ENCODE peak calls at places on chromosomes 6 and 20, in seven cellular contexts. D is nephron progenitor cell, L is mammary epithelial cell, P is fibroblast of the aortic adventitia, R is GM10248, N is psoas muscle, C is fibroblast of pulmonary artery. Y is an unnamed sample.
A peak's percentile ranks its signal among the peaks of the same experiment; 100 is the strongest.

GRCh38 chr20:36467076-36467999 is 74.0 kb upstream of the MYL9 start:
- DNase-seq in D (no peak), L (peak; percentile 70), P (peak; percentile 79), R (peak; percentile 61), N (peak; percentile 74), C (no peak), Y (no peak)

GRCh38 chr6:32664827-32665362 is 1.6 kb downstream of the HLA-DQB1 start:
- DNase-seq in D (peak; percentile 36), L (peak; percentile 67), P (no peak), R (peak; percentile 27), N (peak; percentile 32), C (no peak), Y (peak; percentile 3)

GRCh38 chr20:4016349-4017050 is 1.1 kb upstream of the RNF24 start:
- DNase-seq in D (no peak), L (no peak), P (no peak), R (no peak), N (no peak), C (no peak), Y (no peak)

GRCh38 chr6:159074120-159074684 is 29.4 kb upstream of the TAGAP start:
- DNase-seq in D (no peak), L (no peak), P (peak; percentile 58), R (no peak), N (no peak), C (peak; percentile 50), Y (peak; percentile 8)

GRCh38 chr6:112335736-112336135 is 11.4 kb upstream of the RFPL4B start:
- DNase-seq in D (no peak), L (no peak), P (no peak), R (no peak), N (no peak), C (no peak), Y (no peak)

GRCh38 chr6:160430203-160430602 is 82.0 kb downstream of the SLC22A3 start:
- DNase-seq in D (no peak), L (no peak), P (peak; percentile 33), R (no peak), N (no peak), C (peak; percentile 28), Y (no peak)

GRCh38 chr6:138403801-138404665 is at the start of gene HEBP2:
- DNase-seq in D (peak; percentile 97), L (peak; percentile 95), P (peak; percentile 39), R (peak; percentile 92), N (peak; percentile 98), C (peak; percentile 82), Y (peak; percentile 87)

GRCh38 chr6:167092672-167093339 is 30.1 kb upstream of the CCR6 start:
- DNase-seq in D (no peak), L (no peak), P (no peak), R (no peak), N (no peak), C (no peak), Y (no peak)

GRCh38 chr6:125866433-125866832 is 75.7 kb downstream of the NCOA7 start:
- DNase-seq in D (no peak), L (peak; percentile 9), P (no peak), R (no peak), N (no peak), C (no peak), Y (no peak)

GRCh38 chr20:34525709-34526416 is 9.6 kb downstream of the DYNLRB1 start:
- DNase-seq in D (no peak), L (peak; percentile 99), P (peak; percentile 98), R (no peak), N (peak; percentile 92), C (peak; percentile 99), Y (no peak)

GRCh38 chr6:125057392-125058246 is 95.4 kb downstream of the RNF217 start:
- DNase-seq in D (no peak), L (no peak), P (no peak), R (no peak), N (no peak), C (no peak), Y (no peak)

GRCh38 chr20:50844430-50845100 is 49.7 kb downstream of the BCAS4 start:
- DNase-seq in D (no peak), L (peak; percentile 99), P (peak; percentile 80), R (peak; percentile 91), N (no peak), C (peak; percentile 90), Y (no peak)

GRCh38 chr6:89729818-89730217 is 89.8 kb downstream of the MDN1 start:
- DNase-seq in D (no peak), L (no peak), P (no peak), R (peak; percentile 21), N (no peak), C (no peak), Y (no peak)

GRCh38 chr20:39429716-39430115 is 467.6 kb downstream of the DHX35 start:
- DNase-seq in D (no peak), L (no peak), P (no peak), R (no peak), N (no peak), C (no peak), Y (no peak)
- TF ChIP-seq CTCF in D (peak; percentile 41), L (no peak), P (no peak), R (no peak), N (peak; percentile 43), C (no peak), Y (peak; percentile 52)

GRCh38 chr20:45890997-45891983 is at the start of the genes CTSA and NEURL2:
- DNase-seq in D (peak; percentile 87), L (peak; percentile 80), P (peak; percentile 93), R (peak; percentile 98), N (peak; percentile 97), C (peak; percentile 95), Y (peak; percentile 83)

GRCh38 chr20:45892828-45893500 is 1.8 kb downstream of the CTSA start:
- DNase-seq in D (no peak), L (no peak), P (no peak), R (no peak), N (no peak), C (no peak), Y (no peak)

GRCh38 chr20:45892049-45892816 is 1.1 kb downstream of the CTSA start:
- DNase-seq in D (no peak), L (peak; percentile 24), P (peak; percentile 36), R (no peak), N (no peak), C (peak; percentile 42), Y (no peak)

GRCh38 chr20:45888681-45889080 is 1.3 kb upstream of the SPATA25 start:
- DNase-seq in D (no peak), L (no peak), P (no peak), R (no peak), N (peak; percentile 47), C (no peak), Y (no peak)

DNA sequence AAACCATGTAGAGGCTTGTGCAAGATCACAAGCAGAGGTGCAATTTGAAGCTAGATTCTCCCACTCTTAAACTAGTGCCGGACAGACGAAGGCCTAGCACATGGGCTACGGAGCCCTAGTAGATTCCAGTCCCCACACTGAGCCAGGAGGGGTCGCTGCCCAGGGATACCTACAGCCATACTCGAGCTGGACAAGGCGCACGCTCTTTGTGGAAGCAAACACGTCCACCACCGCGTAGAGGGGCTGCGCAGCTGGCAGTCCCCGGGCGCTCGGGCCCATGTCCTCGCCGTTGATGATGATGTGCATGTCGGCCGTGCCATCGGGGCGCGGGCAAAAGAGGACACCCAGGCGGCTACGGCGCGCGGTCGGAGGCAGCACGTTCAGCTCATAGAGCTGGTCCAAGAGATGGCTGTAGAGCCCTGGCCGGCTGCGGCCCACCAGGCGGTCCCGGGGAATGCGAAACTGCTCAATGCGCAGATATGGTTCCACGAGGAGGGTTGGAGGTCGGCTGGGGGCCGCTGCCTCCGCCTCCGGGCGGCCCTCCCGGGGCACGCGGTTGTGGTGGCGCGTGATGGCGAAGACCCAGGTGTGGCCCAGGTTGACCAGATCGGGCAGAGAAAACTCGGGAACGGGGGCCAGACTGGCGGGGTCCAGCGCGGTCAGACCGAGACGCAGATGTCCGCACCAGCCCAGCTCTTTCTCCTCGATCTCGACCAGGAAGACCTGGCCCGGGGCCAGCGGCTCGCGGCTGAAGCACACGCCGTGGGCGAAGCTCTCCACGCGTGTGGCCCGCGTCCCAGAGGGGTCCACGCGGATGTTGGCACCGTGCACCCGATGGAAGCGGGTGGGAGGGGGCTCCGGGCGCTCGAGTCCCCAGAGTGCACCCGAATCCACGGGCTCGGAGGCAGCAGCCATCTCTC is 671 bp downstream of the NEURL2 start:
- DNase-seq in D (peak; percentile 85), L (no peak), P (peak; percentile 78), R (peak; percentile 66), N (peak; percentile 90), C (peak; percentile 86), Y (peak; percentile 80)
- TF ChIP-seq CTCF in D (peak; percentile 62), L (peak; percentile 25), P (peak; percentile 76), R (peak; percentile 43), N (peak; percentile 65), C (peak; percentile 77), Y (peak; percentile 77)

GRCh38 chr20:61744691-61745396 is 320.8 kb downstream of the TAF4 start:
- DNase-seq in D (no peak), L (peak; percentile 19), P (peak; percentile 2), R (no peak), N (peak; percentile 34), C (peak; percentile 6), Y (no peak)

GRCh38 chr20:61739832-61740118 is 325.9 kb downstream of the TAF4 start:
- DNase-seq in D (no peak), L (no peak), P (no peak), R (no peak), N (peak; percentile 15), C (no peak), Y (no peak)

GRCh38 chr20:61739086-61739831 is 326.4 kb downstream of the TAF4 start:
- DNase-seq in D (no peak), L (no peak), P (no peak), R (no peak), N (peak; percentile 30), C (no peak), Y (no peak)

GRCh38 chr20:61743606-61744005 is 322.1 kb downstream of the TAF4 start:
- DNase-seq in D (no peak), L (no peak), P (no peak), R (no peak), N (peak; percentile 40), C (no peak), Y (no peak)

GRCh38 chr20:61742097-61742805 is 323.4 kb downstream of the TAF4 start:
- DNase-seq in D (no peak), L (no peak), P (no peak), R (no peak), N (peak; percentile 15), C (no peak), Y (no peak)
- TF ChIP-seq CTCF in D (no peak), L (no peak), P (no peak), R (no peak), N (no peak), C (no peak), Y (peak; percentile 37)

DNA sequence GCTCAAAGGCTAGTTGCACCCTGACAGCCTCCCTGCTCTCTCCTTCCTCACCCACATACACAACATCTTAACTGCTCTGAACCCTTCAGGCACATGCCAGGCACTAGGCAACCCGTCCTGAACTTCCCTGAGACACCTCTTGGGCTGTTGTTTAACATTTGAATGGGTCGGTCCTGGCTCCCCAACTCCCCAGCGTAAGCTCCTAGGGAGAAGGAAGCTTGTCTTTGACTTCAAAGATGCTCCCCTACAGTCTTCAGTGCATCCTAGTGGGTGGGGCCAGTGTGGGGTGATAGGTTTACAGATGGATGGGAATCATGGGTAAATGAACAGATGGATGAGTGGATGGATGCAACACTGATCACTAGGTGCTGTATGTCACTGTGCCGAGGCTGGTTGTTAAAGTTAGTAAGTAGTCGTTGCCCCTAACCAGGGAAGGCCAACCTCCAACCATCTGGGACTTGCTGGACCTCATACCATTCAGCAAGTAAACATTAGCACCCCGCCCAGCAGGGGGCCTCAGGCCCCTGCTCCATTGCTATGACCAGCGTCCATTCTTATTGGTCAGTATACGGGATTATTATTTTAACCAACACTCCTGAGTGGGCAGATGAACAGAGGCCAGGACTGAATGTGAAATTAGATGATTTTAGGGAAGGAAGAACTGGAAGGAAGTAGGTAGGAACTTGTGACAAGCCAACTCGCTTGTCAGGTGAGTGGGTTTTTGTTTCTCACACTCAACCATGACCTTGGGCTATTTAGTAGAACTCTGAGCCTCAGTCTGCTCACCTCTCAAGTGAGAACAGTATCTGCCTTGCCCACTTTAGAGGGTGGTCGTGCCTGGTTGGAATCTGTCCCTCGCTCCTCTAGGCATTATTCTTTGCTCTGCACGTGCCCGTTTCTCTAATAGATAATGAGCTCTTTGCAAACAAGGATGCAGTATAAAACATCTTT is 82.9 kb upstream of the FOXP4 start:
- DNase-seq in D (peak; percentile 61), L (peak; percentile 39), P (peak; percentile 79), R (peak; percentile 81), N (peak; percentile 76), C (peak; percentile 82), Y (peak; percentile 45)
- TF ChIP-seq CTCF in D (peak; percentile 54), L (peak; percentile 66), P (peak; percentile 78), R (peak; percentile 72), N (peak; percentile 65), C (peak; percentile 85), Y (peak; percentile 64)

Y was measured in neural crest cell.